ENCODE peak calls at places on chromosomes 3 and 15, in five cellular contexts. F is pancreas, C is endodermal cell, P is spleen, U is esophagus muscularis mucosa. B is an unnamed sample.
A peak's percentile ranks its signal among the peaks of the same experiment; 100 is the strongest.

GRCh38 chr3:62604746-62605351 is 231.5 kb upstream of the FEZF2 start:
- DNase-seq in P (no peak), U (no peak), F (no peak), C (no peak), B (no peak)

GRCh38 chr15:22980189-22981136 is at the start of gene CYFIP1:
- DNase-seq in C (peak; percentile 94), P (peak; percentile 88), U (no peak), F (peak; percentile 92), B (peak; percentile 59)

GRCh38 chr15:72127724-72128322 is 9.6 kb downstream of the SENP8 start:
- DNase-seq in F (no peak), U (no peak), P (no peak), C (no peak), B (no peak)

GRCh38 chr15:41501961-41502786 is 8.5 kb downstream of the ITPKA start:
- DNase-seq in P (peak; percentile 86), U (no peak), F (no peak), C (peak; percentile 79), B (no peak)

GRCh38 chr15:62649793-62650420 is 392.6 kb upstream of the TPM1 start:
- DNase-seq in P (no peak), U (peak; percentile 74), C (no peak), F (no peak), B (peak; percentile 57)

GRCh38 chr15:101124731-101125558 is 126.9 kb downstream of the CHSY1 start:
- DNase-seq in P (peak; percentile 74), F (peak; percentile 5), U (no peak), C (no peak), B (no peak)

GRCh38 chr3:64740232-64740631 is 52.4 kb upstream of the ADAMTS9 start:
- DNase-seq in P (no peak), F (no peak), C (no peak), U (no peak), B (no peak)

GRCh38 chr15:101255615-101256350 is 3.9 kb upstream of the CHSY1 start:
- DNase-seq in F (no peak), U (no peak), P (no peak), C (peak; percentile 38), B (no peak)

GRCh38 chr15:98809273-98809672 is 160.9 kb downstream of the IGF1R start:
- DNase-seq in U (no peak), F (no peak), P (no peak), C (peak; percentile 31), B (no peak)

GRCh38 chr3:18357747-18358146 is 67.4 kb downstream of the SATB1 start:
- DNase-seq in U (no peak), F (no peak), P (no peak), C (no peak), B (no peak)

GRCh38 chr3:195129644-195130492 is 141.1 kb downstream of the XXYLT1 start:
- DNase-seq in U (no peak), C (no peak), P (no peak), F (no peak), B (peak; percentile 85)

GRCh38 chr3:100141576-100141975 is 27.3 kb upstream of the FILIP1L start:
- DNase-seq in F (no peak), U (no peak), P (no peak), C (no peak), B (no peak)

GRCh38 chr3:195011231-195011834 is 259.6 kb downstream of the XXYLT1 start:
- DNase-seq in U (no peak), C (peak; percentile 64), P (no peak), F (peak; percentile 35), B (no peak)

GRCh38 chr3:188152660-188153497 is 1.1 kb upstream of the LPP start:
- DNase-seq in P (peak; percentile 82), C (peak; percentile 84), F (peak; percentile 69), U (no peak), B (no peak)

GRCh38 chr15:75450307-75451201 is 936 bp downstream of the SIN3A start:
- DNase-seq in U (peak; percentile 99), P (peak; percentile 100), C (peak; percentile 99), F (peak; percentile 96), B (peak; percentile 95)

GRCh38 chr3:187802203-187802927 is 57.1 kb upstream of the BCL6 start:
- DNase-seq in C (no peak), F (no peak), U (no peak), P (no peak), B (no peak)

GRCh38 chr3:158845748-158846350 is 44.0 kb downstream of the MFSD1 start:
- DNase-seq in F (no peak), C (no peak), P (no peak), U (no peak), B (no peak)

GRCh38 chr3:152458725-152459515 is 190.2 kb downstream of the MBNL1 start:
- DNase-seq in P (no peak), C (no peak), F (no peak), U (no peak), B (no peak)

GRCh38 chr15:59843609-59844008 is 154.5 kb upstream of the BNIP2 start:
- DNase-seq in C (no peak), U (peak; percentile 79), F (no peak), P (no peak), B (no peak)

GRCh38 chr3:158801200-158801599 is 654 bp upstream of the MFSD1 start:
- DNase-seq in U (no peak), C (peak; percentile 65), P (no peak), F (no peak), B (no peak)

GRCh38 chr15:73051402-73051810 is 857 bp upstream of the NEO1 start:
- DNase-seq in U (no peak), P (no peak), C (peak; percentile 76), F (peak; percentile 86), B (no peak)

GRCh38 chr3:160911399-160911798 is 155.4 kb downstream of the PPM1L start:
- DNase-seq in U (no peak), F (no peak), C (no peak), P (no peak), B (no peak)

GRCh38 chr3:143895805-143896204 is 47.5 kb upstream of the SLC9A9 start:
- DNase-seq in C (no peak), P (no peak), F (no peak), U (no peak), B (peak; percentile 11)

GRCh38 chr3:112136959-112137693 is 4.1 kb upstream of the GCSAM start:
- DNase-seq in C (peak; percentile 83), F (no peak), P (no peak), U (no peak), B (no peak)

GRCh38 chr15:98896002-98896721 is 111.4 kb downstream of the PGPEP1L start:
- DNase-seq in F (no peak), P (no peak), U (no peak), C (no peak), B (no peak)

GRCh38 chr15:90557651-90558084 is 27.9 kb downstream of the CRTC3 start:
- DNase-seq in U (no peak), F (peak; percentile 67), C (no peak), P (no peak), B (no peak)

GRCh38 chr3:63933459-63933858 is 21.3 kb upstream of the SCAANT1 start:
- DNase-seq in U (no peak), P (no peak), F (no peak), C (no peak), B (peak; percentile 40)

GRCh38 chr3:146469206-146470017 is at the start of gene PLSCR2:
- DNase-seq in U (no peak), F (peak; percentile 91), C (peak; percentile 82), P (peak; percentile 95), B (peak; percentile 80)

GRCh38 chr3:171195686-171196085 is 169.2 kb upstream of the SLC2A2 start:
- DNase-seq in C (no peak), U (no peak), P (no peak), F (no peak), B (no peak)

GRCh38 chr15:52790166-52790708 is at the start of gene ONECUT1:
- DNase-seq in C (peak; percentile 91), U (no peak), F (peak; percentile 95), P (peak; percentile 82), B (peak; percentile 69)

GRCh38 chr3:65033577-65033976 is 345.8 kb upstream of the ADAMTS9 start:
- DNase-seq in F (no peak), C (no peak), U (no peak), P (no peak), B (no peak)

DNA sequence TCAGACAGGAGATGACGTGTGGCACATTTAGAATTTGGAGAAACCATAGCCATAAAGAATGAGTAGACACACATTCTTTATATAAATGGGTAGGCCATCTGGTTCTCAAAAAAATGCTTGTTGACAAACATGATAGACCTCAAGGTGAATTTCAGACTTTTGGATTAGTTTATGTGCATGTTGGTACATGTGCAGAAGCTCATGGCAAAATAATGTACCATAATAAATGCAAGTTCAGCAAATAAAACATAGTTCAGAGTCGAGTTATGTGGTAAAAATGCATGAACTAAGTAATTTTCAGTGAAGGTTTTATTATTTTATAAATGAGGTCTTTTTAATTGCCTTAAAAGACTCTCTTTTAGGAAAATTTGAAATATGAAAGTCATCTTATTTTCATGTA is 24.6 kb downstream of the EEFSEC start:
- DNase-seq in F (no peak), U (no peak), P (no peak), C (no peak), B (no peak)
- H3K4me3 ChIP-seq in F (no peak overlapping the region), U (peak overlapping the region; percentile 7), P (no peak overlapping the region), C (no peak overlapping the region), B (no peak overlapping the region)

GRCh38 chr3:157754415-157754814 is 251.2 kb upstream of the VEPH1 start:
- DNase-seq in C (no peak), P (no peak), F (no peak), U (no peak), B (no peak)

GRCh38 chr3:157753753-157754152 is 250.5 kb upstream of the VEPH1 start:
- DNase-seq in P (no peak), C (no peak), F (no peak), U (no peak), B (no peak)

GRCh38 chr3:157752952-157753351 is 249.7 kb upstream of the VEPH1 start:
- DNase-seq in U (no peak), P (no peak), F (no peak), C (no peak), B (no peak)

DNA sequence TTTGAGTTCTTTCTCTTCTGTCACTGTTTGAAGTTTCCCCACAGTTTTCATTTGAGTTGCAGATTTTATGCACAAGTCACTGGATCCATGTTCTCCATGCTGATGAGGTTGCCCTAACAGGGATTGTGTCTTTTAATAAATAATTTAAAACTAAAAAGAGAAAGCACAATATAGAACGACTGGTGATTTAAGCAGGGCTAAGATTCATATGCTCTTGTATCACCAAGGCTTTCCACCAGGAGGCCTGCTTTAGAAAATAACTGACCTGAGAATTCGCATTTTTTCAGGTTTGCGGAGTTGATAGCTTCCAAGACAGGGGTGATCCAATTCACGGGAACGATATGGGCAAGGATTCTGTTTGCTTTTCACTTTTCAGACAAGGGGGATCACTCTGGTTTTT is 252.0 kb upstream of the VEPH1 start:
- DNase-seq in U (no peak), P (no peak), C (peak; percentile 48), F (no peak), B (no peak)
- TF ChIP-seq CTCF in U (peak; percentile 2), P (no peak), C (peak; percentile 66), F (no peak), B (no peak)

GRCh38 chr3:53506110-53506762 is 11.8 kb downstream of the CACNA1D start:
- DNase-seq in P (no peak), F (no peak), C (no peak), U (no peak), B (no peak)
- H3K27me3 ChIP-seq in P (no peaks in the 10 kb centered on the region), F (no peaks in the 10 kb centered on the region), C (no peaks in the 10 kb centered on the region), U (no peaks in the 10 kb centered on the region), B (no peaks in the 10 kb centered on the region)

DNA sequence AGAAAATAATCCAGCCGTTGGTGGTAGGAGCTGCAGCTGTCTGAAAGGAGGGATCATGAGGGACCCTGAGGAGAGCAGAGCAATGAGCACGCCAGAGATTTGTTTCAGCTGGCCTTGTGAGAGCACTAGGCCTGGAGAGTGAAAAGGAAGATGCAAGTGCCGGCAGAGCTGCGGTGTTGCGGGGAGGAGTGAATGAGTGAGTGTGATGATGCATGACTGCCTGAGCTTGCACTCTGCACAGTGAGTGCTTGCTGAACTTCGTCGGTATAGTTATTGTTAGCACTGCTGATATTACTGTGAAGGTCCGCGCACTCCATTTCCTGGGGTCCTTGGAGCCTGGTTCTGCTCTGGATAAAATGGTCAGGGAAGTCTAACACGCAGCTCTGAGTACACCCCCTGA is 23.2 kb downstream of the EIF1B start:
- DNase-seq in P (no peak), C (no peak), U (no peak), F (no peak), B (no peak)
- H3K4me3 ChIP-seq in P (no peak overlapping the region), C (no peak overlapping the region), U (no peak overlapping the region), F (no peak overlapping the region), B (no peak overlapping the region)